ENCODE peak calls at places on chromosomes 1 and 21, in seven cellular contexts. T, N, L, R, H, W and P are unnamed samples.

GRCh38 chr1:15543589-15544568 is 17.2 kb downstream of the DNAJC16 start:
- DNase-seq in T (peak; percentile 92), N (peak; percentile 89), L (no peak), R (no peak), H (no peak), W (no peak), P (no peak)

GRCh38 chr1:4425892-4426291 is 228.5 kb upstream of the AJAP1 start:
- DNase-seq in T (no peak), N (no peak), L (no peak), R (peak; percentile 89), H (peak; percentile 23), W (peak; percentile 3), P (no peak)

GRCh38 chr1:24345334-24345733 is 26.2 kb downstream of the GRHL3 start:
- DNase-seq in T (no peak), N (no peak), L (no peak), R (peak; percentile 19), H (no peak), W (no peak), P (no peak)

GRCh38 chr1:28091043-28091781 is 2.8 kb upstream of the EYA3 start:
- DNase-seq in T (peak; percentile 82), N (peak; percentile 68), L (peak; percentile 79), R (peak; percentile 83), H (peak; percentile 87), W (peak; percentile 66), P (peak; percentile 84)

GRCh38 chr1:2855206-2856075 is 53.9 kb upstream of the TTC34 start:
- DNase-seq in T (no peak), N (no peak), L (no peak), R (no peak), H (no peak), W (no peak), P (no peak)

GRCh38 chr1:63691672-63692425 is 82.0 kb upstream of the ROR1 start:
- DNase-seq in T (peak; percentile 97), N (peak; percentile 95), L (peak; percentile 42), R (peak; percentile 89), H (peak; percentile 46), W (peak; percentile 86), P (peak; percentile 70)

GRCh38 chr1:182616130-182617074 is 12.2 kb upstream of the RGS16 start:
- DNase-seq in T (peak; percentile 84), N (peak; percentile 35), L (peak; percentile 60), R (peak; percentile 93), H (peak; percentile 88), W (peak; percentile 89), P (peak; percentile 49)

GRCh38 chr1:167648978-167649752 is 19.1 kb downstream of the RCSD1 start:
- DNase-seq in T (peak; percentile 46), N (no peak), L (no peak), R (peak; percentile 31), H (no peak), W (no peak), P (no peak)

GRCh38 chr1:117209094-117209493 is 1.6 kb downstream of the VTCN1 start:
- DNase-seq in T (no peak), N (no peak), L (no peak), R (no peak), H (no peak), W (no peak), P (peak; percentile 33)

GRCh38 chr1:115314765-115315164 is 23.3 kb downstream of the NGF start:
- DNase-seq in T (peak; percentile 82), N (peak; percentile 92), L (no peak), R (no peak), H (no peak), W (peak; percentile 71), P (no peak)

GRCh38 chr1:147625274-147625986 is 44.9 kb downstream of the ACP6 start:
- DNase-seq in T (no peak), N (no peak), L (no peak), R (peak; percentile 17), H (no peak), W (no peak), P (no peak)

GRCh38 chr1:183349201-183349711 is 68.9 kb downstream of the NMNAT2 start:
- DNase-seq in T (peak; percentile 52), N (peak; percentile 34), L (peak; percentile 30), R (no peak), H (no peak), W (no peak), P (no peak)

GRCh38 chr1:93740601-93741031 is 59.0 kb upstream of the BCAR3 start:
- DNase-seq in T (no peak), N (peak; percentile 46), L (no peak), R (no peak), H (no peak), W (no peak), P (no peak)

GRCh38 chr1:114316204-114316603 is 162.5 kb upstream of the SYT6 start:
- DNase-seq in T (no peak), N (no peak), L (no peak), R (peak; percentile 19), H (no peak), W (no peak), P (no peak)

GRCh38 chr1:41672173-41672572 is 187.7 kb upstream of the EDN2 start:
- DNase-seq in T (peak; percentile 62), N (peak; percentile 90), L (no peak), R (no peak), H (no peak), W (peak; percentile 91), P (peak; percentile 78)

GRCh38 chr21:33931799-33932390 is 16.3 kb upstream of the ATP5PO start:
- DNase-seq in T (no peak), N (peak; percentile 17), L (no peak), R (no peak), H (no peak), W (peak; percentile 35), P (peak; percentile 14)

GRCh38 chr1:15401391-15402055 is 8.2 kb upstream of the EFHD2 start:
- DNase-seq in T (no peak), N (no peak), L (no peak), R (peak; percentile 41), H (no peak), W (no peak), P (no peak)

GRCh38 chr1:36321119-36321951 is 2.1 kb downstream of the EVA1B start:
- DNase-seq in T (peak; percentile 97), N (peak; percentile 75), L (no peak), R (no peak), H (peak; percentile 62), W (no peak), P (no peak)

GRCh38 chr1:97489834-97490233 is 431.0 kb downstream of the DPYD start:
- DNase-seq in T (peak; percentile 70), N (peak; percentile 85), L (no peak), R (no peak), H (no peak), W (peak; percentile 28), P (peak; percentile 11)

GRCh38 chr1:94259635-94260289 is 22.4 kb upstream of the ARHGAP29 start:
- DNase-seq in T (peak; percentile 74), N (peak; percentile 88), L (no peak), R (no peak), H (no peak), W (no peak), P (no peak)

GRCh38 chr1:210882414-210883221 is 251.3 kb downstream of the KCNH1 start:
- DNase-seq in T (no peak), N (peak; percentile 53), L (no peak), R (no peak), H (no peak), W (peak; percentile 81), P (peak; percentile 27)

GRCh38 chr1:31815307-31815645 is 546 bp downstream of the SPOCD1 start:
- DNase-seq in T (no peak), N (no peak), L (peak; percentile 20), R (no peak), H (no peak), W (no peak), P (no peak)

GRCh38 chr1:32963746-32964460 is 706 bp downstream of the RNF19B start:
- DNase-seq in T (no peak), N (peak; percentile 58), L (no peak), R (peak; percentile 85), H (peak; percentile 70), W (peak; percentile 71), P (peak; percentile 68)